ENCODE peak calls at places on chromosomes 13 and 19, in eight cellular contexts. One of them, this sample, is unnamed.

GRCh38 chr19:13085673-13086072 is 17.0 kb downstream of the LYL1 start:
- DNase-seq in IMR-90: no peak
- DNase-seq in suprapubic skin: no peak
- DNase-seq in H1: no peak
- DNase-seq in heart left ventricle: no peak
- DNase-seq in left lung: no peak
- DNase-seq in left ventricle myocardium inferior: no peak
- DNase-seq in hepatocyte: no peak
- DNase-seq in this sample: no peak

GRCh38 chr13:20146381-20146780 is 14.5 kb downstream of the GJA3 start:
- DNase-seq in IMR-90: no peak
- DNase-seq in suprapubic skin: no peak
- DNase-seq in H1: no peak
- DNase-seq in heart left ventricle: no peak
- DNase-seq in left lung: no peak
- DNase-seq in left ventricle myocardium inferior: no peak
- DNase-seq in hepatocyte: no peak
- DNase-seq in this sample: no peak

GRCh38 chr13:32164622-32165268 is 133.2 kb downstream of the FRY start:
- DNase-seq in IMR-90: peak; percentile 66
- DNase-seq in suprapubic skin: no peak
- DNase-seq in H1: peak; percentile 58
- DNase-seq in heart left ventricle: no peak
- DNase-seq in left lung: no peak
- DNase-seq in left ventricle myocardium inferior: no peak
- DNase-seq in hepatocyte: peak; percentile 81
- DNase-seq in this sample: no peak

GRCh38 chr13:23748591-23748990 is 140.6 kb downstream of the MIPEP start:
- DNase-seq in IMR-90: no peak
- DNase-seq in suprapubic skin: no peak
- DNase-seq in H1: no peak
- DNase-seq in heart left ventricle: no peak
- DNase-seq in left lung: no peak
- DNase-seq in left ventricle myocardium inferior: no peak
- DNase-seq in hepatocyte: no peak
- DNase-seq in this sample: no peak

GRCh38 chr19:13099073-13099999 is 3.3 kb downstream of the LYL1 start:
- DNase-seq in IMR-90: no peak
- DNase-seq in suprapubic skin: peak; percentile 92
- DNase-seq in H1: peak; percentile 74
- DNase-seq in heart left ventricle: peak; percentile 86
- DNase-seq in left lung: peak; percentile 96
- DNase-seq in left ventricle myocardium inferior: peak; percentile 81
- DNase-seq in hepatocyte: peak; percentile 63
- DNase-seq in this sample: peak; percentile 93

GRCh38 chr19:2055871-2056809 is 5.1 kb upstream of the MKNK2 start:
- DNase-seq in IMR-90: peak; percentile 64
- DNase-seq in suprapubic skin: no peak
- DNase-seq in H1: peak; percentile 62
- DNase-seq in heart left ventricle: peak; percentile 75
- DNase-seq in left lung: peak; percentile 77
- DNase-seq in left ventricle myocardium inferior: peak; percentile 71
- DNase-seq in hepatocyte: peak; percentile 59
- DNase-seq in this sample: no peak

GRCh38 chr19:20470345-20471119 is 95.0 kb downstream of the ZNF737 start:
- DNase-seq in IMR-90: no peak
- DNase-seq in suprapubic skin: no peak
- DNase-seq in H1: no peak
- DNase-seq in heart left ventricle: no peak
- DNase-seq in left lung: no peak
- DNase-seq in left ventricle myocardium inferior: no peak
- DNase-seq in hepatocyte: peak; percentile 5
- DNase-seq in this sample: no peak

GRCh38 chr13:50576156-50576555 is 267.3 kb downstream of the DLEU7 start:
- DNase-seq in IMR-90: no peak
- DNase-seq in suprapubic skin: no peak
- DNase-seq in H1: no peak
- DNase-seq in heart left ventricle: no peak
- DNase-seq in left lung: peak; percentile 81
- DNase-seq in left ventricle myocardium inferior: no peak
- DNase-seq in hepatocyte: no peak
- DNase-seq in this sample: no peak

GRCh38 chr13:110273254-110273653 is 33.7 kb downstream of the COL4A1 start:
- DNase-seq in IMR-90: no peak
- DNase-seq in suprapubic skin: no peak
- DNase-seq in H1: no peak
- DNase-seq in heart left ventricle: peak; percentile 7
- DNase-seq in left lung: no peak
- DNase-seq in left ventricle myocardium inferior: no peak
- DNase-seq in hepatocyte: no peak
- DNase-seq in this sample: no peak

GRCh38 chr13:99383511-99383921 is 76.3 kb upstream of the GPR183 start:
- DNase-seq in IMR-90: no peak
- DNase-seq in suprapubic skin: no peak
- DNase-seq in H1: peak; percentile 43
- DNase-seq in heart left ventricle: no peak
- DNase-seq in left lung: no peak
- DNase-seq in left ventricle myocardium inferior: no peak
- DNase-seq in hepatocyte: no peak
- DNase-seq in this sample: no peak

GRCh38 chr13:66845393-66845792 is 384.7 kb downstream of the PCDH9 start:
- DNase-seq in IMR-90: no peak
- DNase-seq in suprapubic skin: no peak
- DNase-seq in H1: no peak
- DNase-seq in heart left ventricle: no peak
- DNase-seq in left lung: peak; percentile 65
- DNase-seq in left ventricle myocardium inferior: no peak
- DNase-seq in hepatocyte: no peak
- DNase-seq in this sample: no peak

GRCh38 chr19:49455729-49456128 is 2.7 kb downstream of the ALDH16A1 start:
- DNase-seq in IMR-90: no peak
- DNase-seq in suprapubic skin: no peak
- DNase-seq in H1: no peak
- DNase-seq in heart left ventricle: no peak
- DNase-seq in left lung: no peak
- DNase-seq in left ventricle myocardium inferior: no peak
- DNase-seq in hepatocyte: no peak
- DNase-seq in this sample: no peak
- H3K4me1 ChIP-seq in IMR-90: peaks cover under 1% of the 10 kb centered on the region
- H3K4me1 ChIP-seq in suprapubic skin: peaks cover 35% of the 10 kb centered on the region
- H3K4me1 ChIP-seq in H1: no peaks in the 10 kb centered on the region
- H3K4me1 ChIP-seq in heart left ventricle: peaks cover 10% of the 10 kb centered on the region
- H3K4me1 ChIP-seq in left lung: no peaks in the 10 kb centered on the region
- H3K4me1 ChIP-seq in left ventricle myocardium inferior: peaks cover 56% of the 10 kb centered on the region
- H3K4me1 ChIP-seq in hepatocyte: peaks cover 7% of the 10 kb centered on the region
- H3K4me1 ChIP-seq in this sample: peaks cover 28% of the 10 kb centered on the region

DNA sequence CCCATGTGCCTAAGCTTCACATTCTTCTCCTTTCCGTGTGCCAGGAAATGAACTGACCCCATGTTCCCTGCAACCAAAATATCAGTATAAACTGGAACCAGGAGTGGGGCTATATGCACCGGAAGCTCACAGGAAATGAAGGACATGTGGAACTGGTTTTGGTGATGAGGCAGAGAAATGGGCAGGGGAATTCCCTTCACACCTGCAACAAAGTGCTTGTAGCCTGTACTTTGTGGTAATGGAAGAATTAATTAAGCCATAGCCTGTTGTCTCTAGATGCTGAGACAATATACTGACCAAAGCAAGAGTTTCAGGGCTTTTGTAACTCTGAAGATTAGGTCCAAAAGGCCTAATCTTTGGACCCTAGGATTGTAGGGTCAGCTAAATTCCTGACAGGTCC is 15.5 kb upstream of the UGGT2 start:
- DNase-seq in IMR-90: no peak
- DNase-seq in suprapubic skin: no peak
- DNase-seq in H1: no peak
- DNase-seq in heart left ventricle: no peak
- DNase-seq in left lung: no peak
- DNase-seq in left ventricle myocardium inferior: no peak
- DNase-seq in hepatocyte: no peak
- DNase-seq in this sample: no peak
- H3K4me3 ChIP-seq in IMR-90: no peak overlapping the region
- H3K4me3 ChIP-seq in suprapubic skin: no peak overlapping the region
- H3K4me3 ChIP-seq in H1: no peak overlapping the region
- H3K4me3 ChIP-seq in heart left ventricle: no peak overlapping the region
- H3K4me3 ChIP-seq in left lung: no peak overlapping the region
- H3K4me3 ChIP-seq in left ventricle myocardium inferior: no peak overlapping the region
- H3K4me3 ChIP-seq in hepatocyte: no peak overlapping the region
- H3K4me3 ChIP-seq in this sample: no peak overlapping the region

GRCh38 chr19:47275866-47276461 is 1.3 kb downstream of the INAFM1 start:
- DNase-seq in IMR-90: peak; percentile 57
- DNase-seq in suprapubic skin: no peak
- DNase-seq in H1: no peak
- DNase-seq in heart left ventricle: peak; percentile 59
- DNase-seq in left lung: no peak
- DNase-seq in left ventricle myocardium inferior: peak; percentile 65
- DNase-seq in hepatocyte: no peak
- DNase-seq in this sample: no peak
- H3K27ac ChIP-seq in IMR-90: peak overlapping the region; percentile 48
- H3K27ac ChIP-seq in suprapubic skin: peak overlapping the region; percentile 5
- H3K27ac ChIP-seq in H1: no peak overlapping the region
- H3K27ac ChIP-seq in heart left ventricle: peak overlapping the region; percentile 94
- H3K27ac ChIP-seq in left lung: peak overlapping the region; percentile 89
- H3K27ac ChIP-seq in left ventricle myocardium inferior: peak overlapping the region; percentile 98
- H3K27ac ChIP-seq in hepatocyte: no peak overlapping the region
- H3K27ac ChIP-seq in this sample: no peak overlapping the region

GRCh38 chr19:27828781-27829275 is 1384.1 kb downstream of the UQCRFS1 start:
- DNase-seq in IMR-90: no peak
- DNase-seq in suprapubic skin: no peak
- DNase-seq in H1: no peak
- DNase-seq in heart left ventricle: no peak
- DNase-seq in left lung: no peak
- DNase-seq in left ventricle myocardium inferior: no peak
- DNase-seq in hepatocyte: no peak
- DNase-seq in this sample: no peak

GRCh38 chr19:27833031-27833430 is 1379.9 kb downstream of the UQCRFS1 start:
- DNase-seq in IMR-90: no peak
- DNase-seq in suprapubic skin: no peak
- DNase-seq in H1: no peak
- DNase-seq in heart left ventricle: no peak
- DNase-seq in left lung: no peak
- DNase-seq in left ventricle myocardium inferior: no peak
- DNase-seq in hepatocyte: no peak
- DNase-seq in this sample: no peak
- H3K4me1 ChIP-seq in IMR-90: no peaks in the 10 kb centered on the region
- H3K4me1 ChIP-seq in suprapubic skin: no peaks in the 10 kb centered on the region
- H3K4me1 ChIP-seq in H1: no peaks in the 10 kb centered on the region
- H3K4me1 ChIP-seq in heart left ventricle: no peaks in the 10 kb centered on the region
- H3K4me1 ChIP-seq in left lung: no peaks in the 10 kb centered on the region
- H3K4me1 ChIP-seq in left ventricle myocardium inferior: no peaks in the 10 kb centered on the region
- H3K4me1 ChIP-seq in hepatocyte: no peaks in the 10 kb centered on the region
- H3K4me1 ChIP-seq in this sample: no peaks in the 10 kb centered on the region